ENCODE peak calls at places on chromosomes 5 and 9, in seven cellular contexts. V is heart left ventricle, U is tibial nerve, N is adrenal gland, S is cardiac muscle cell, X is fibroblast of lung, L is astrocyte. C is an unnamed sample.
A peak's percentile ranks its signal among the peaks of the same experiment; 100 is the strongest.

GRCh38 chr9:98854206-98854756 is 46.8 kb downstream of the GALNT12 start:
- DNase-seq in S (no peak), N (no peak), U (no peak), V (no peak), X (no peak), L (peak; percentile 73), C (no peak)

GRCh38 chr9:126287467-126287866 is 39.2 kb upstream of the MVB12B start:
- DNase-seq in L (no peak), U (no peak), X (no peak), N (no peak), V (no peak), S (no peak), C (no peak)

GRCh38 chr5:165616550-165617430 is 2111.4 kb downstream of the MAT2B start:
- DNase-seq in L (peak; percentile 40), S (no peak), N (no peak), V (no peak), X (peak; percentile 88), U (no peak), C (no peak)

GRCh38 chr5:140631063-140631462 is 1.9 kb downstream of the CD14 start:
- DNase-seq in L (no peak), U (no peak), V (no peak), X (no peak), N (peak; percentile 17), S (no peak), C (no peak)

GRCh38 chr5:114977979-114978573 is 191.6 kb downstream of the TRIM36 start:
- DNase-seq in U (no peak), S (no peak), X (no peak), N (no peak), L (no peak), V (no peak), C (no peak)

GRCh38 chr5:150912312-150912814 is 7.6 kb upstream of the ZNF300 start:
- DNase-seq in L (no peak), S (no peak), N (no peak), X (no peak), U (no peak), V (no peak), C (no peak)

GRCh38 chr5:156329197-156329611 is 2.2 kb downstream of the SGCD start:
- DNase-seq in L (no peak), V (peak; percentile 56), U (no peak), S (no peak), X (no peak), N (peak; percentile 7), C (no peak)

GRCh38 chr5:91288117-91288516 is 95.0 kb downstream of the ARRDC3 start:
- DNase-seq in U (peak; percentile 32), L (peak; percentile 67), N (peak; percentile 41), V (no peak), S (no peak), X (peak; percentile 87), C (no peak)

GRCh38 chr9:103014242-103014641 is 19.1 kb downstream of the CYLC2 start:
- DNase-seq in N (no peak), V (no peak), X (no peak), L (no peak), U (no peak), S (no peak), C (no peak)

GRCh38 chr5:113376640-113377039 is 58.1 kb downstream of the TSSK1B start:
- DNase-seq in S (no peak), V (no peak), N (no peak), L (no peak), X (no peak), U (no peak), C (no peak)

GRCh38 chr5:57650360-57651069 is 167.9 kb upstream of the ACTBL2 start:
- DNase-seq in V (no peak), L (peak; percentile 47), N (peak; percentile 71), S (peak; percentile 48), U (peak; percentile 19), X (peak; percentile 58), C (peak; percentile 72)

GRCh38 chr9:133647148-133647547 is 11.0 kb downstream of the DBH start:
- DNase-seq in V (no peak), S (no peak), N (no peak), U (no peak), X (no peak), L (no peak), C (no peak)

GRCh38 chr9:112033237-112034215 is 136.9 kb downstream of the UGCG start:
- DNase-seq in L (no peak), U (no peak), N (no peak), X (no peak), V (no peak), S (no peak), C (no peak)

GRCh38 chr9:32398207-32398606 is 13.8 kb downstream of the ACO1 start:
- DNase-seq in V (no peak), U (no peak), N (no peak), L (peak; percentile 64), X (peak; percentile 30), S (no peak), C (no peak)

GRCh38 chr9:129845373-129845772 is 10.1 kb downstream of the USP20 start:
- DNase-seq in L (no peak), U (no peak), S (no peak), N (no peak), V (no peak), X (no peak), C (no peak)

GRCh38 chr5:155307219-155307618 is 293.7 kb downstream of the KIF4B start:
- DNase-seq in S (no peak), N (no peak), L (no peak), X (no peak), V (no peak), U (no peak), C (peak; percentile 33)

GRCh38 chr5:15376088-15376487 is 123.9 kb upstream of the FBXL7 start:
- DNase-seq in V (no peak), N (no peak), L (no peak), U (no peak), S (no peak), X (no peak), C (no peak)

GRCh38 chr5:138453630-138454029 is 11.6 kb upstream of the EGR1 start:
- DNase-seq in X (no peak), L (no peak), U (no peak), N (no peak), S (no peak), V (no peak), C (no peak)

GRCh38 chr9:130845901-130846381 is 10.9 kb downstream of the ABL1 start:
- DNase-seq in L (peak; percentile 91), N (peak; percentile 44), S (peak; percentile 37), U (no peak), V (no peak), X (peak; percentile 92), C (peak; percentile 52)

GRCh38 chr9:68507796-68508145 is 32.9 kb downstream of the TMEM252 start:
- DNase-seq in U (no peak), S (no peak), L (no peak), X (no peak), N (no peak), V (no peak), C (no peak)

GRCh38 chr9:122991370-122991830 is 42.1 kb upstream of the GPR21 start:
- DNase-seq in S (peak; percentile 8), U (peak; percentile 43), N (peak; percentile 76), V (peak; percentile 40), X (peak; percentile 93), L (peak; percentile 90), C (peak; percentile 89)

DNA sequence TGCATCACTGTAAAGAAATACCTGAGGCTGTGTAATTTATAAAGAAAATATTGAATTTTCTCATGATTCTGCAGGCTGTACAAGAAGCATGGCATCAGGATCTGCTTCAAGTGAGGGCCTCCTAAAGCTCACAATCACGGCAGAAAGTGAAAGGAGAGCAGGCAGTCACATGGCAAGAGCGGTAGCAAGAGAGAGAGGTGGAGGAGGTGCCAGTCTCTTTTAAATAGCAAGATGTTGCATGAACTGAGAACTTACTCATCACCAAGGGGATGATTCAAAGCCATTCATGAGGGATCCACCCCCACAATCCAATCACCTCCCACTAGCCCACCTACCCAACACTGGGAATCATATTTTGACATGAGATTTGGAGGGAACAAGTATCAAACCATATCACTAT is 184.5 kb upstream of the PAPPA start:
- DNase-seq in S (no peak), V (no peak), L (peak; percentile 25), N (no peak), X (no peak), U (no peak), C (no peak)
- H3K27ac ChIP-seq in S (no peak overlapping the region), V (no peak overlapping the region), L (no peak overlapping the region), N (no peak overlapping the region), X (no peak overlapping the region), U (no peak overlapping the region), C (no peak overlapping the region)

DNA sequence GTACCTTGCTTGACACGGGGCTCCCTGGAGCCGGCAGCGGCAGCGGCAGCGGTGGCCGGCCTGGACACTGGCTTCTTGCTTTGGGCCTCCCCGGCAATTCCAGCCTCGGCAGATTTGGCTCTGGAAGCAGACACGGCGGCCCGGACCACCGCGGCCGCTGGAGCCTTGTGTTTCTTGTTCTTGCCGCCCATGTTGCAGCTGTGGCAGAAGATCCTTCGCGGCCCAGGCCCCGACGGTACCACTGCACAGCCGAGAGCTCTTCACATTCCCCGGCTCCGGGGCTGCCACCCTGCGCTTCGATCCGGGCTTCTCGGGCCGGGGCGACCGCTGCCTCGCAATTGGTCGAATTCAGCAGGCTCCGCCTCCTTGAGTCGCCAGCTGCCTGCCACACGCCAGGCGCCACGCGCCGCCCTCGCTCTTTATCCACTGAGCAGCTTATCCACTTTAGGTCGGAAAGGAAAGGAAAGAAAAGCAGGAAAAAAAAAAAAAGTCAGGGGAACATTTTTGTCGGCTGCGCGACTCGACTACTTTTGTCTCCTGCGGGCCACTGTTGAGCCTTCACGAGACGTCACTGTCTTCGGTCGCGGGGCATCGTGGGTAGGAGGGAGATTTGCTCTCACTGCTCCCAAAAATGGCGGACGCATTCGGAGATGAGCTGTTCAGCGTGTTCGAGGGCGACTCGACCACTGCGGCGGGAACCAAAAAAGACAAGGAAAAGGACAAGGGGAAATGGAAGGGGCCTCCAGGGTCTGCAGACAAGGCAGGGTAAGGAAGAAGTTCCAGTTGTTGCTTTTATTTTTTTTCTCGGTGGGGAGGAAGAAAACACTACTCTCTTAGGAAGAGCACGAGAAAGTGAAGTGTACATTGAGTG is at the start of the genes DHX29 and MTREX:
- DNase-seq in L (peak; percentile 85), X (peak; percentile 94), U (peak; percentile 89), S (peak; percentile 94), V (peak; percentile 92), N (peak; percentile 91), C (peak; percentile 83)
- H3K4me1 ChIP-seq in L (peaks cover 13% of the 10 kb centered on the region), X (peaks cover 3% of the 10 kb centered on the region), U (no peaks in the 10 kb centered on the region), S (peaks cover 16% of the 10 kb centered on the region), V (peaks cover 68% of the 10 kb centered on the region), N (peaks cover 25% of the 10 kb centered on the region), C (peaks cover 29% of the 10 kb centered on the region)

GRCh38 chr5:133612021-133612860 is at the start of gene FSTL4:
- DNase-seq in X (no peak), S (peak; percentile 56), U (no peak), L (no peak), N (peak; percentile 58), V (no peak), C (no peak)
- TF ChIP-seq CTCF in X (no peak), S (no peak), U (no peak), L (no peak), N (no peak), V (no peak), C (peak; percentile 14)

DNA sequence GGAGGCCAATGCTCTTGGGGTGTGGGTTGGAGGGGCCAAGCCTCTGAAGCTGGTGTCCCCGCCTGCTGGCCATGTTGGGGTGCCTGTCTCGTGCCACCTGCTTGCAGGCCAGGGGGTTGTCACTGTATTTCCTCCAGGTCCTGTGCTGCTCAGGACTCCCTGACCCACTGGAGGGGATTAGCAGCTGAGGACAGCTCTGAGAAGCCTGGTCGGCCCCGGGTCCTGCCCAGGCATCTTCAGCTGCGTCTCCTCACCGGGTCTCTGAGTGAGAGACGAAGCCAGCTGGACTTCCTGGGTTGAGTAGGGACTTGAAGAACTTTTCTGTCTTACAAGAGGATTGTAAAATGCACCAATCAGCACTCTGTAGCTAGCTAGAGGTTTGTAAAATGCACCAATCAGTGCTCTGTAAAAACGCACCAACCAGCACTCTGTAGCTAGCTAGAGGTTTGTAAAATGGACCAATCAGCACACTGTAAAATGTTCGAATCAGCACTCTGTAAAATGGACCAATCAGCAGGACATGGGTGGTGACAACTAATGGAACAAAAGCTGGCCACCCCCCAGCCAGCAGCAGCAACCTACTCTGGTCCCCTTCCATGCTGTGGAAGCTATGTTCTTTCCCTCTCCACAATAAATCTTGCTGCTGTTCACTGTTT is 20.6 kb upstream of the SLC9A3 start:
- DNase-seq in N (no peak), X (no peak), S (no peak), L (no peak), V (peak; percentile 19), U (no peak), C (no peak)
- H3K27ac ChIP-seq in N (no peak overlapping the region), X (no peak overlapping the region), S (no peak overlapping the region), L (no peak overlapping the region), V (no peak overlapping the region), U (no peak overlapping the region), C (no peak overlapping the region)